ENCODE peak calls at places on chromosomes 5 and 9, in four cellular contexts. One of them, this sample, is unnamed.

GRCh38 chr9:128201441-128202369 is 1.5 kb upstream of the DNM1 start:
- DNase-seq in endothelial cell: no peak
- DNase-seq in CD8-positive, alpha-beta T cell: no peak
- DNase-seq in stimulated activated CD8-positive, alpha-beta memory T cell treated with anti-CD3 and anti-CD28 coated beads, Interleukin-4, amount 100 ng/mL, for 24 hours: no peak
- DNase-seq in this sample: no peak

GRCh38 chr9:129287595-129288305 is 109.7 kb upstream of the IER5L start:
- DNase-seq in CD8-positive, alpha-beta T cell: no peak
- DNase-seq in endothelial cell: no peak
- DNase-seq in stimulated activated CD8-positive, alpha-beta memory T cell treated with anti-CD3 and anti-CD28 coated beads, Interleukin-4, amount 100 ng/mL, for 24 hours: no peak
- DNase-seq in this sample: no peak

GRCh38 chr9:38084556-38084880 is 15.5 kb upstream of the SHB start:
- DNase-seq in stimulated activated CD8-positive, alpha-beta memory T cell treated with anti-CD3 and anti-CD28 coated beads, Interleukin-4, amount 100 ng/mL, for 24 hours: no peak
- DNase-seq in endothelial cell: no peak
- DNase-seq in CD8-positive, alpha-beta T cell: no peak
- DNase-seq in this sample: no peak

GRCh38 chr9:136138566-136138965 is 19.9 kb upstream of the TMEM250 start:
- DNase-seq in endothelial cell: peak
- DNase-seq in CD8-positive, alpha-beta T cell: no peak
- DNase-seq in stimulated activated CD8-positive, alpha-beta memory T cell treated with anti-CD3 and anti-CD28 coated beads, Interleukin-4, amount 100 ng/mL, for 24 hours: peak
- DNase-seq in this sample: peak

GRCh38 chr9:99266136-99267023 is 44.3 kb downstream of the SEC61B start:
- DNase-seq in stimulated activated CD8-positive, alpha-beta memory T cell treated with anti-CD3 and anti-CD28 coated beads, Interleukin-4, amount 100 ng/mL, for 24 hours: peak
- DNase-seq in CD8-positive, alpha-beta T cell: peak
- DNase-seq in endothelial cell: peak
- DNase-seq in this sample: peak

GRCh38 chr9:99948896-99949295 is 42.4 kb downstream of the STX17 start:
- DNase-seq in endothelial cell: no peak
- DNase-seq in stimulated activated CD8-positive, alpha-beta memory T cell treated with anti-CD3 and anti-CD28 coated beads, Interleukin-4, amount 100 ng/mL, for 24 hours: no peak
- DNase-seq in CD8-positive, alpha-beta T cell: no peak
- DNase-seq in this sample: no peak

GRCh38 chr9:135083831-135084230 is 3.6 kb upstream of the OLFM1 start:
- DNase-seq in CD8-positive, alpha-beta T cell: no peak
- DNase-seq in stimulated activated CD8-positive, alpha-beta memory T cell treated with anti-CD3 and anti-CD28 coated beads, Interleukin-4, amount 100 ng/mL, for 24 hours: no peak
- DNase-seq in endothelial cell: no peak
- DNase-seq in this sample: no peak

GRCh38 chr9:22105005-22105722 is 96.1 kb upstream of the CDKN2B start:
- DNase-seq in stimulated activated CD8-positive, alpha-beta memory T cell treated with anti-CD3 and anti-CD28 coated beads, Interleukin-4, amount 100 ng/mL, for 24 hours: no peak
- DNase-seq in endothelial cell: no peak
- DNase-seq in CD8-positive, alpha-beta T cell: no peak
- DNase-seq in this sample: peak

GRCh38 chr9:99051851-99052250 is 53.1 kb upstream of the TGFBR1 start:
- DNase-seq in stimulated activated CD8-positive, alpha-beta memory T cell treated with anti-CD3 and anti-CD28 coated beads, Interleukin-4, amount 100 ng/mL, for 24 hours: no peak
- DNase-seq in endothelial cell: no peak
- DNase-seq in CD8-positive, alpha-beta T cell: no peak
- DNase-seq in this sample: no peak

GRCh38 chr5:119368238-119368630 is 12.4 kb downstream of the TNFAIP8 start:
- DNase-seq in stimulated activated CD8-positive, alpha-beta memory T cell treated with anti-CD3 and anti-CD28 coated beads, Interleukin-4, amount 100 ng/mL, for 24 hours: peak
- DNase-seq in endothelial cell: no peak
- DNase-seq in CD8-positive, alpha-beta T cell: no peak
- DNase-seq in this sample: peak

GRCh38 chr9:26524225-26524624 is 368.4 kb downstream of the CAAP1 start:
- DNase-seq in CD8-positive, alpha-beta T cell: no peak
- DNase-seq in endothelial cell: no peak
- DNase-seq in stimulated activated CD8-positive, alpha-beta memory T cell treated with anti-CD3 and anti-CD28 coated beads, Interleukin-4, amount 100 ng/mL, for 24 hours: no peak
- DNase-seq in this sample: no peak

GRCh38 chr9:121634329-121634784 is 17.1 kb upstream of the DAB2IP start:
- DNase-seq in stimulated activated CD8-positive, alpha-beta memory T cell treated with anti-CD3 and anti-CD28 coated beads, Interleukin-4, amount 100 ng/mL, for 24 hours: no peak
- DNase-seq in CD8-positive, alpha-beta T cell: no peak
- DNase-seq in endothelial cell: no peak
- DNase-seq in this sample: no peak

GRCh38 chr5:119327018-119327417 is 28.8 kb upstream of the TNFAIP8 start:
- DNase-seq in CD8-positive, alpha-beta T cell: no peak
- DNase-seq in stimulated activated CD8-positive, alpha-beta memory T cell treated with anti-CD3 and anti-CD28 coated beads, Interleukin-4, amount 100 ng/mL, for 24 hours: no peak
- DNase-seq in endothelial cell: no peak
- DNase-seq in this sample: no peak

GRCh38 chr5:84383816-84384603 is 670 bp downstream of the EDIL3 start:
- DNase-seq in endothelial cell: peak
- DNase-seq in CD8-positive, alpha-beta T cell: no peak
- DNase-seq in stimulated activated CD8-positive, alpha-beta memory T cell treated with anti-CD3 and anti-CD28 coated beads, Interleukin-4, amount 100 ng/mL, for 24 hours: no peak
- DNase-seq in this sample: no peak

GRCh38 chr5:72645447-72645846 is 138.2 kb upstream of the ZNF366 start:
- DNase-seq in endothelial cell: no peak
- DNase-seq in CD8-positive, alpha-beta T cell: no peak
- DNase-seq in stimulated activated CD8-positive, alpha-beta memory T cell treated with anti-CD3 and anti-CD28 coated beads, Interleukin-4, amount 100 ng/mL, for 24 hours: no peak
- DNase-seq in this sample: no peak

GRCh38 chr5:126003309-126003708 is 419.9 kb upstream of the GRAMD2B start:
- DNase-seq in endothelial cell: no peak
- DNase-seq in CD8-positive, alpha-beta T cell: no peak
- DNase-seq in stimulated activated CD8-positive, alpha-beta memory T cell treated with anti-CD3 and anti-CD28 coated beads, Interleukin-4, amount 100 ng/mL, for 24 hours: no peak
- DNase-seq in this sample: no peak

GRCh38 chr9:20358201-20358600 is 264.1 kb downstream of the MLLT3 start:
- DNase-seq in stimulated activated CD8-positive, alpha-beta memory T cell treated with anti-CD3 and anti-CD28 coated beads, Interleukin-4, amount 100 ng/mL, for 24 hours: no peak
- DNase-seq in CD8-positive, alpha-beta T cell: no peak
- DNase-seq in endothelial cell: no peak
- DNase-seq in this sample: peak

GRCh38 chr5:111427762-111428161 is 84.6 kb downstream of the STARD4 start:
- DNase-seq in CD8-positive, alpha-beta T cell: no peak
- DNase-seq in stimulated activated CD8-positive, alpha-beta memory T cell treated with anti-CD3 and anti-CD28 coated beads, Interleukin-4, amount 100 ng/mL, for 24 hours: no peak
- DNase-seq in endothelial cell: no peak
- DNase-seq in this sample: no peak